ENCODE peak calls at places on chromosomes 2 and 18, in seven cellular contexts. One of them, this sample, is unnamed.

GRCh38 chr2:192007819-192008218 is 160.9 kb upstream of the CAVIN2 start:
- DNase-seq in T-cell: no peak
- DNase-seq in posterior vena cava: no peak
- DNase-seq in NCI-H146: peak; percentile 44
- DNase-seq in CD4-positive, alpha-beta memory T cell: no peak
- DNase-seq in activated CD4-positive, alpha-beta T cell treated with anti-CD3 and anti-CD28 coated beads, Interleukin-2, amount 10 ng/mL, durations not matched to agents 7 days and 5 days: no peak
- DNase-seq in Kasumi-1: no peak
- DNase-seq in this sample: no peak

GRCh38 chr18:413263-413662 is 87.2 kb downstream of the COLEC12 start:
- DNase-seq in posterior vena cava: no peak
- DNase-seq in activated CD4-positive, alpha-beta T cell treated with anti-CD3 and anti-CD28 coated beads, Interleukin-2, amount 10 ng/mL, durations not matched to agents 7 days and 5 days: no peak
- DNase-seq in CD4-positive, alpha-beta memory T cell: no peak
- DNase-seq in Kasumi-1: no peak
- DNase-seq in NCI-H146: no peak
- DNase-seq in T-cell: no peak
- DNase-seq in this sample: no peak

GRCh38 chr2:20599001-20599600 is 51.8 kb downstream of the HS1BP3 start:
- DNase-seq in T-cell: no peak
- DNase-seq in NCI-H146: no peak
- DNase-seq in CD4-positive, alpha-beta memory T cell: no peak
- DNase-seq in Kasumi-1: no peak
- DNase-seq in posterior vena cava: peak; percentile 81
- DNase-seq in activated CD4-positive, alpha-beta T cell treated with anti-CD3 and anti-CD28 coated beads, Interleukin-2, amount 10 ng/mL, durations not matched to agents 7 days and 5 days: no peak
- DNase-seq in this sample: no peak

GRCh38 chr18:1559563-1559962 is 654.9 kb downstream of the ADCYAP1 start:
- DNase-seq in T-cell: no peak
- DNase-seq in NCI-H146: peak; percentile 21
- DNase-seq in activated CD4-positive, alpha-beta T cell treated with anti-CD3 and anti-CD28 coated beads, Interleukin-2, amount 10 ng/mL, durations not matched to agents 7 days and 5 days: no peak
- DNase-seq in Kasumi-1: peak; percentile 62
- DNase-seq in CD4-positive, alpha-beta memory T cell: no peak
- DNase-seq in posterior vena cava: no peak
- DNase-seq in this sample: no peak

GRCh38 chr2:177474904-177475474 is 82.4 kb downstream of the AGPS start:
- DNase-seq in T-cell: no peak
- DNase-seq in Kasumi-1: no peak
- DNase-seq in NCI-H146: no peak
- DNase-seq in posterior vena cava: no peak
- DNase-seq in activated CD4-positive, alpha-beta T cell treated with anti-CD3 and anti-CD28 coated beads, Interleukin-2, amount 10 ng/mL, durations not matched to agents 7 days and 5 days: no peak
- DNase-seq in CD4-positive, alpha-beta memory T cell: no peak
- DNase-seq in this sample: no peak

GRCh38 chr2:25419678-25420242 is 78.0 kb upstream of the DNMT3A start:
- DNase-seq in Kasumi-1: no peak
- DNase-seq in activated CD4-positive, alpha-beta T cell treated with anti-CD3 and anti-CD28 coated beads, Interleukin-2, amount 10 ng/mL, durations not matched to agents 7 days and 5 days: no peak
- DNase-seq in CD4-positive, alpha-beta memory T cell: no peak
- DNase-seq in NCI-H146: no peak
- DNase-seq in T-cell: no peak
- DNase-seq in posterior vena cava: no peak
- DNase-seq in this sample: no peak

GRCh38 chr2:11499081-11499743 is 33.3 kb upstream of the E2F6 start:
- DNase-seq in CD4-positive, alpha-beta memory T cell: no peak
- DNase-seq in posterior vena cava: no peak
- DNase-seq in Kasumi-1: no peak
- DNase-seq in T-cell: no peak
- DNase-seq in NCI-H146: peak; percentile 64
- DNase-seq in activated CD4-positive, alpha-beta T cell treated with anti-CD3 and anti-CD28 coated beads, Interleukin-2, amount 10 ng/mL, durations not matched to agents 7 days and 5 days: no peak
- DNase-seq in this sample: no peak

GRCh38 chr2:41420872-41421271 is 626.9 kb upstream of the PKDCC start:
- DNase-seq in activated CD4-positive, alpha-beta T cell treated with anti-CD3 and anti-CD28 coated beads, Interleukin-2, amount 10 ng/mL, durations not matched to agents 7 days and 5 days: no peak
- DNase-seq in NCI-H146: no peak
- DNase-seq in Kasumi-1: no peak
- DNase-seq in CD4-positive, alpha-beta memory T cell: no peak
- DNase-seq in T-cell: no peak
- DNase-seq in posterior vena cava: no peak
- DNase-seq in this sample: no peak

GRCh38 chr18:48889115-48889941 is 61.4 kb downstream of the SMAD7 start:
- DNase-seq in NCI-H146: no peak
- DNase-seq in Kasumi-1: no peak
- DNase-seq in activated CD4-positive, alpha-beta T cell treated with anti-CD3 and anti-CD28 coated beads, Interleukin-2, amount 10 ng/mL, durations not matched to agents 7 days and 5 days: no peak
- DNase-seq in T-cell: no peak
- DNase-seq in posterior vena cava: peak; percentile 89
- DNase-seq in CD4-positive, alpha-beta memory T cell: no peak
- DNase-seq in this sample: no peak

GRCh38 chr2:84911135-84911678 is 5.8 kb downstream of the TMSB10 start:
- DNase-seq in posterior vena cava: no peak
- DNase-seq in T-cell: no peak
- DNase-seq in NCI-H146: no peak
- DNase-seq in activated CD4-positive, alpha-beta T cell treated with anti-CD3 and anti-CD28 coated beads, Interleukin-2, amount 10 ng/mL, durations not matched to agents 7 days and 5 days: no peak
- DNase-seq in Kasumi-1: no peak
- DNase-seq in CD4-positive, alpha-beta memory T cell: no peak
- DNase-seq in this sample: no peak

GRCh38 chr2:166329465-166329864 is 46.3 kb downstream of the SCN9A start:
- DNase-seq in activated CD4-positive, alpha-beta T cell treated with anti-CD3 and anti-CD28 coated beads, Interleukin-2, amount 10 ng/mL, durations not matched to agents 7 days and 5 days: no peak
- DNase-seq in posterior vena cava: no peak
- DNase-seq in NCI-H146: no peak
- DNase-seq in CD4-positive, alpha-beta memory T cell: no peak
- DNase-seq in T-cell: no peak
- DNase-seq in Kasumi-1: no peak
- DNase-seq in this sample: no peak

GRCh38 chr2:168613510-168613909 is 157.4 kb downstream of the CERS6 start:
- DNase-seq in activated CD4-positive, alpha-beta T cell treated with anti-CD3 and anti-CD28 coated beads, Interleukin-2, amount 10 ng/mL, durations not matched to agents 7 days and 5 days: no peak
- DNase-seq in NCI-H146: no peak
- DNase-seq in Kasumi-1: no peak
- DNase-seq in CD4-positive, alpha-beta memory T cell: no peak
- DNase-seq in posterior vena cava: no peak
- DNase-seq in T-cell: no peak
- DNase-seq in this sample: no peak

GRCh38 chr2:105398522-105399206 is at the start of gene FHL2:
- DNase-seq in T-cell: peak; percentile 58
- DNase-seq in Kasumi-1: peak; percentile 50
- DNase-seq in activated CD4-positive, alpha-beta T cell treated with anti-CD3 and anti-CD28 coated beads, Interleukin-2, amount 10 ng/mL, durations not matched to agents 7 days and 5 days: peak; percentile 77
- DNase-seq in NCI-H146: peak; percentile 60
- DNase-seq in CD4-positive, alpha-beta memory T cell: peak; percentile 62
- DNase-seq in posterior vena cava: peak; percentile 93
- DNase-seq in this sample: peak; percentile 51

GRCh38 chr2:237280235-237280634 is 133.7 kb downstream of the COL6A3 start:
- DNase-seq in CD4-positive, alpha-beta memory T cell: no peak
- DNase-seq in activated CD4-positive, alpha-beta T cell treated with anti-CD3 and anti-CD28 coated beads, Interleukin-2, amount 10 ng/mL, durations not matched to agents 7 days and 5 days: no peak
- DNase-seq in T-cell: no peak
- DNase-seq in NCI-H146: no peak
- DNase-seq in Kasumi-1: no peak
- DNase-seq in posterior vena cava: peak; percentile 84
- DNase-seq in this sample: no peak

GRCh38 chr2:239167766-239168444 is 232.9 kb downstream of the HDAC4 start:
- DNase-seq in NCI-H146: no peak
- DNase-seq in CD4-positive, alpha-beta memory T cell: no peak
- DNase-seq in posterior vena cava: peak; percentile 55
- DNase-seq in Kasumi-1: no peak
- DNase-seq in activated CD4-positive, alpha-beta T cell treated with anti-CD3 and anti-CD28 coated beads, Interleukin-2, amount 10 ng/mL, durations not matched to agents 7 days and 5 days: no peak
- DNase-seq in T-cell: no peak
- DNase-seq in this sample: no peak

GRCh38 chr2:121974919-121975654 is 219.6 kb downstream of the TSN start:
- DNase-seq in posterior vena cava: no peak
- DNase-seq in activated CD4-positive, alpha-beta T cell treated with anti-CD3 and anti-CD28 coated beads, Interleukin-2, amount 10 ng/mL, durations not matched to agents 7 days and 5 days: peak; percentile 68
- DNase-seq in NCI-H146: peak; percentile 87
- DNase-seq in T-cell: peak; percentile 24
- DNase-seq in Kasumi-1: peak; percentile 87
- DNase-seq in CD4-positive, alpha-beta memory T cell: peak; percentile 54
- DNase-seq in this sample: no peak

GRCh38 chr2:239151201-239152131 is 249.4 kb downstream of the HDAC4 start:
- DNase-seq in Kasumi-1: no peak
- DNase-seq in posterior vena cava: peak; percentile 78
- DNase-seq in T-cell: no peak
- DNase-seq in CD4-positive, alpha-beta memory T cell: no peak
- DNase-seq in activated CD4-positive, alpha-beta T cell treated with anti-CD3 and anti-CD28 coated beads, Interleukin-2, amount 10 ng/mL, durations not matched to agents 7 days and 5 days: no peak
- DNase-seq in NCI-H146: no peak
- DNase-seq in this sample: no peak

GRCh38 chr2:120817956-120818325 is 82.3 kb downstream of the GLI2 start:
- DNase-seq in Kasumi-1: no peak
- DNase-seq in activated CD4-positive, alpha-beta T cell treated with anti-CD3 and anti-CD28 coated beads, Interleukin-2, amount 10 ng/mL, durations not matched to agents 7 days and 5 days: no peak
- DNase-seq in posterior vena cava: peak; percentile 75
- DNase-seq in T-cell: no peak
- DNase-seq in NCI-H146: no peak
- DNase-seq in CD4-positive, alpha-beta memory T cell: no peak
- DNase-seq in this sample: no peak

GRCh38 chr18:50111398-50111797 is 83.5 kb downstream of the MYO5B start:
- DNase-seq in NCI-H146: no peak
- DNase-seq in posterior vena cava: no peak
- DNase-seq in Kasumi-1: no peak
- DNase-seq in CD4-positive, alpha-beta memory T cell: no peak
- DNase-seq in T-cell: no peak
- DNase-seq in activated CD4-positive, alpha-beta T cell treated with anti-CD3 and anti-CD28 coated beads, Interleukin-2, amount 10 ng/mL, durations not matched to agents 7 days and 5 days: no peak
- DNase-seq in this sample: no peak

GRCh38 chr2:212649646-212650045 is 111.0 kb upstream of the ERBB4 start:
- DNase-seq in posterior vena cava: no peak
- DNase-seq in T-cell: no peak
- DNase-seq in activated CD4-positive, alpha-beta T cell treated with anti-CD3 and anti-CD28 coated beads, Interleukin-2, amount 10 ng/mL, durations not matched to agents 7 days and 5 days: no peak
- DNase-seq in CD4-positive, alpha-beta memory T cell: no peak
- DNase-seq in Kasumi-1: no peak
- DNase-seq in NCI-H146: no peak
- DNase-seq in this sample: no peak

GRCh38 chr2:234414591-234414990 is 82.3 kb downstream of the ARL4C start:
- DNase-seq in NCI-H146: peak; percentile 20
- DNase-seq in Kasumi-1: no peak
- DNase-seq in posterior vena cava: no peak
- DNase-seq in CD4-positive, alpha-beta memory T cell: no peak
- DNase-seq in activated CD4-positive, alpha-beta T cell treated with anti-CD3 and anti-CD28 coated beads, Interleukin-2, amount 10 ng/mL, durations not matched to agents 7 days and 5 days: no peak
- DNase-seq in T-cell: no peak
- DNase-seq in this sample: no peak

GRCh38 chr2:20635096-20635475 is 15.8 kb downstream of the HS1BP3 start:
- DNase-seq in posterior vena cava: no peak
- DNase-seq in CD4-positive, alpha-beta memory T cell: no peak
- DNase-seq in Kasumi-1: no peak
- DNase-seq in NCI-H146: no peak
- DNase-seq in T-cell: no peak
- DNase-seq in activated CD4-positive, alpha-beta T cell treated with anti-CD3 and anti-CD28 coated beads, Interleukin-2, amount 10 ng/mL, durations not matched to agents 7 days and 5 days: no peak
- DNase-seq in this sample: no peak

GRCh38 chr2:175964195-175964594 is 37.9 kb downstream of the LNPK start:
- DNase-seq in activated CD4-positive, alpha-beta T cell treated with anti-CD3 and anti-CD28 coated beads, Interleukin-2, amount 10 ng/mL, durations not matched to agents 7 days and 5 days: no peak
- DNase-seq in CD4-positive, alpha-beta memory T cell: no peak
- DNase-seq in posterior vena cava: no peak
- DNase-seq in Kasumi-1: peak; percentile 15
- DNase-seq in T-cell: no peak
- DNase-seq in NCI-H146: no peak
- DNase-seq in this sample: no peak

GRCh38 chr2:170917957-170918356 is 11.1 kb upstream of the GORASP2 start:
- DNase-seq in NCI-H146: no peak
- DNase-seq in CD4-positive, alpha-beta memory T cell: no peak
- DNase-seq in T-cell: no peak
- DNase-seq in posterior vena cava: no peak
- DNase-seq in activated CD4-positive, alpha-beta T cell treated with anti-CD3 and anti-CD28 coated beads, Interleukin-2, amount 10 ng/mL, durations not matched to agents 7 days and 5 days: no peak
- DNase-seq in Kasumi-1: no peak
- DNase-seq in this sample: no peak

GRCh38 chr2:16614314-16614860 is 51.2 kb downstream of the CYRIA start:
- DNase-seq in NCI-H146: peak; percentile 71
- DNase-seq in CD4-positive, alpha-beta memory T cell: no peak
- DNase-seq in T-cell: no peak
- DNase-seq in Kasumi-1: no peak
- DNase-seq in posterior vena cava: no peak
- DNase-seq in activated CD4-positive, alpha-beta T cell treated with anti-CD3 and anti-CD28 coated beads, Interleukin-2, amount 10 ng/mL, durations not matched to agents 7 days and 5 days: no peak
- DNase-seq in this sample: no peak

GRCh38 chr2:98944786-98945185 is 8.8 kb upstream of the CRACDL start:
- DNase-seq in Kasumi-1: no peak
- DNase-seq in activated CD4-positive, alpha-beta T cell treated with anti-CD3 and anti-CD28 coated beads, Interleukin-2, amount 10 ng/mL, durations not matched to agents 7 days and 5 days: no peak
- DNase-seq in CD4-positive, alpha-beta memory T cell: no peak
- DNase-seq in NCI-H146: no peak
- DNase-seq in posterior vena cava: no peak
- DNase-seq in T-cell: no peak
- DNase-seq in this sample: no peak

GRCh38 chr18:7273301-7273911 is 42.5 kb downstream of the LRRC30 start:
- DNase-seq in NCI-H146: no peak
- DNase-seq in T-cell: no peak
- DNase-seq in Kasumi-1: peak; percentile 84
- DNase-seq in activated CD4-positive, alpha-beta T cell treated with anti-CD3 and anti-CD28 coated beads, Interleukin-2, amount 10 ng/mL, durations not matched to agents 7 days and 5 days: no peak
- DNase-seq in posterior vena cava: peak; percentile 94
- DNase-seq in CD4-positive, alpha-beta memory T cell: no peak
- DNase-seq in this sample: no peak

GRCh38 chr2:239398536-239398935 is 2.3 kb downstream of the HDAC4 start:
- DNase-seq in NCI-H146: no peak
- DNase-seq in CD4-positive, alpha-beta memory T cell: no peak
- DNase-seq in Kasumi-1: peak; percentile 1
- DNase-seq in T-cell: no peak
- DNase-seq in posterior vena cava: peak; percentile 67
- DNase-seq in activated CD4-positive, alpha-beta T cell treated with anti-CD3 and anti-CD28 coated beads, Interleukin-2, amount 10 ng/mL, durations not matched to agents 7 days and 5 days: no peak
- DNase-seq in this sample: no peak

GRCh38 chr18:35728676-35729075 is 147.1 kb downstream of the GALNT1 start:
- DNase-seq in activated CD4-positive, alpha-beta T cell treated with anti-CD3 and anti-CD28 coated beads, Interleukin-2, amount 10 ng/mL, durations not matched to agents 7 days and 5 days: no peak
- DNase-seq in CD4-positive, alpha-beta memory T cell: no peak
- DNase-seq in T-cell: no peak
- DNase-seq in posterior vena cava: no peak
- DNase-seq in NCI-H146: no peak
- DNase-seq in Kasumi-1: no peak
- DNase-seq in this sample: no peak

GRCh38 chr2:54895735-54896134 is 154.5 kb downstream of the RTN4 start:
- DNase-seq in CD4-positive, alpha-beta memory T cell: no peak
- DNase-seq in Kasumi-1: no peak
- DNase-seq in activated CD4-positive, alpha-beta T cell treated with anti-CD3 and anti-CD28 coated beads, Interleukin-2, amount 10 ng/mL, durations not matched to agents 7 days and 5 days: no peak
- DNase-seq in T-cell: no peak
- DNase-seq in posterior vena cava: no peak
- DNase-seq in NCI-H146: no peak
- DNase-seq in this sample: no peak

GRCh38 chr18:61898576-61899205 is 5.9 kb upstream of the RNF152 start:
- DNase-seq in T-cell: no peak
- DNase-seq in CD4-positive, alpha-beta memory T cell: no peak
- DNase-seq in NCI-H146: no peak
- DNase-seq in posterior vena cava: no peak
- DNase-seq in activated CD4-positive, alpha-beta T cell treated with anti-CD3 and anti-CD28 coated beads, Interleukin-2, amount 10 ng/mL, durations not matched to agents 7 days and 5 days: no peak
- DNase-seq in Kasumi-1: no peak
- DNase-seq in this sample: no peak

GRCh38 chr18:62281684-62282083 is 43.4 kb upstream of the TNFRSF11A start:
- DNase-seq in posterior vena cava: no peak
- DNase-seq in NCI-H146: no peak
- DNase-seq in CD4-positive, alpha-beta memory T cell: no peak
- DNase-seq in activated CD4-positive, alpha-beta T cell treated with anti-CD3 and anti-CD28 coated beads, Interleukin-2, amount 10 ng/mL, durations not matched to agents 7 days and 5 days: no peak
- DNase-seq in T-cell: no peak
- DNase-seq in Kasumi-1: peak; percentile 12
- DNase-seq in this sample: no peak

GRCh38 chr2:72984172-72984671 is 66.9 kb downstream of the EMX1 start:
- DNase-seq in Kasumi-1: no peak
- DNase-seq in activated CD4-positive, alpha-beta T cell treated with anti-CD3 and anti-CD28 coated beads, Interleukin-2, amount 10 ng/mL, durations not matched to agents 7 days and 5 days: no peak
- DNase-seq in T-cell: no peak
- DNase-seq in NCI-H146: no peak
- DNase-seq in CD4-positive, alpha-beta memory T cell: no peak
- DNase-seq in posterior vena cava: peak; percentile 70
- DNase-seq in this sample: no peak

This sample was measured in stimulated activated CD4-positive, alpha-beta T cell treated with anti-CD3 and anti-CD28 coated beads, Interleukin-12 subunit alpha, Interleukin-12 subunit beta, amount 100 ng/mL, for 24 hours.